ENCODE peak calls at places on chromosomes 2 and 18, in ten cellular contexts. One of them, this sample, is unnamed.

GRCh38 chr2:40606862-40607261 is 155.0 kb upstream of the SLC8A1 start:
- DNase-seq in left ventricle myocardium inferior: no peak
- DNase-seq in tibial nerve: no peak
- DNase-seq in kidney: no peak
- DNase-seq in GM23248: peak; percentile 77
- DNase-seq in brain microvascular endothelial cell: peak; percentile 7
- DNase-seq in H7: no peak
- DNase-seq in prostate gland: no peak
- DNase-seq in right atrium auricular region: no peak
- DNase-seq in suprapubic skin: no peak
- DNase-seq in this sample: no peak

GRCh38 chr2:127175821-127176354 is 44.2 kb downstream of the CYP27C1 start:
- DNase-seq in left ventricle myocardium inferior: no peak
- DNase-seq in tibial nerve: peak; percentile 52
- DNase-seq in kidney: peak; percentile 78
- DNase-seq in GM23248: peak; percentile 94
- DNase-seq in brain microvascular endothelial cell: no peak
- DNase-seq in H7: peak; percentile 38
- DNase-seq in prostate gland: peak; percentile 22
- DNase-seq in right atrium auricular region: peak; percentile 75
- DNase-seq in suprapubic skin: peak; percentile 80
- DNase-seq in this sample: no peak

GRCh38 chr2:72934683-72935610 is 17.6 kb downstream of the EMX1 start:
- DNase-seq in left ventricle myocardium inferior: no peak
- DNase-seq in tibial nerve: no peak
- DNase-seq in kidney: peak; percentile 33
- DNase-seq in GM23248: no peak
- DNase-seq in brain microvascular endothelial cell: no peak
- DNase-seq in H7: peak; percentile 90
- DNase-seq in prostate gland: no peak
- DNase-seq in right atrium auricular region: no peak
- DNase-seq in suprapubic skin: no peak
- DNase-seq in this sample: no peak

GRCh38 chr18:22674300-22674699 is 256.6 kb upstream of the CTAGE1 start:
- DNase-seq in left ventricle myocardium inferior: no peak
- DNase-seq in tibial nerve: no peak
- DNase-seq in kidney: no peak
- DNase-seq in GM23248: peak; percentile 93
- DNase-seq in brain microvascular endothelial cell: peak; percentile 96
- DNase-seq in H7: no peak
- DNase-seq in prostate gland: no peak
- DNase-seq in right atrium auricular region: no peak
- DNase-seq in suprapubic skin: no peak
- DNase-seq in this sample: no peak

GRCh38 chr2:176124358-176125214 is 2.1 kb downstream of the HOXD9 start:
- DNase-seq in left ventricle myocardium inferior: no peak
- DNase-seq in tibial nerve: no peak
- DNase-seq in kidney: peak; percentile 87
- DNase-seq in GM23248: no peak
- DNase-seq in brain microvascular endothelial cell: no peak
- DNase-seq in H7: peak; percentile 52
- DNase-seq in prostate gland: no peak
- DNase-seq in right atrium auricular region: no peak
- DNase-seq in suprapubic skin: no peak
- DNase-seq in this sample: no peak

GRCh38 chr18:79692886-79693285 is 13.3 kb downstream of the CTDP1 start:
- DNase-seq in left ventricle myocardium inferior: no peak
- DNase-seq in tibial nerve: no peak
- DNase-seq in kidney: no peak
- DNase-seq in GM23248: no peak
- DNase-seq in brain microvascular endothelial cell: no peak
- DNase-seq in H7: peak; percentile 70
- DNase-seq in prostate gland: no peak
- DNase-seq in right atrium auricular region: no peak
- DNase-seq in suprapubic skin: no peak
- DNase-seq in this sample: no peak

GRCh38 chr2:197306691-197307030 is 3.9 kb downstream of the ANKRD44 start:
- DNase-seq in left ventricle myocardium inferior: peak; percentile 27
- DNase-seq in tibial nerve: no peak
- DNase-seq in kidney: no peak
- DNase-seq in GM23248: peak; percentile 71
- DNase-seq in brain microvascular endothelial cell: no peak
- DNase-seq in H7: no peak
- DNase-seq in prostate gland: peak; percentile 46
- DNase-seq in right atrium auricular region: no peak
- DNase-seq in suprapubic skin: no peak
- DNase-seq in this sample: peak; percentile 65

GRCh38 chr2:227748079-227748478 is 2.4 kb downstream of the SCYGR8 start:
- DNase-seq in left ventricle myocardium inferior: no peak
- DNase-seq in tibial nerve: no peak
- DNase-seq in kidney: no peak
- DNase-seq in GM23248: peak; percentile 13
- DNase-seq in brain microvascular endothelial cell: no peak
- DNase-seq in H7: peak; percentile 76
- DNase-seq in prostate gland: no peak
- DNase-seq in right atrium auricular region: no peak
- DNase-seq in suprapubic skin: no peak
- DNase-seq in this sample: no peak

DNA sequence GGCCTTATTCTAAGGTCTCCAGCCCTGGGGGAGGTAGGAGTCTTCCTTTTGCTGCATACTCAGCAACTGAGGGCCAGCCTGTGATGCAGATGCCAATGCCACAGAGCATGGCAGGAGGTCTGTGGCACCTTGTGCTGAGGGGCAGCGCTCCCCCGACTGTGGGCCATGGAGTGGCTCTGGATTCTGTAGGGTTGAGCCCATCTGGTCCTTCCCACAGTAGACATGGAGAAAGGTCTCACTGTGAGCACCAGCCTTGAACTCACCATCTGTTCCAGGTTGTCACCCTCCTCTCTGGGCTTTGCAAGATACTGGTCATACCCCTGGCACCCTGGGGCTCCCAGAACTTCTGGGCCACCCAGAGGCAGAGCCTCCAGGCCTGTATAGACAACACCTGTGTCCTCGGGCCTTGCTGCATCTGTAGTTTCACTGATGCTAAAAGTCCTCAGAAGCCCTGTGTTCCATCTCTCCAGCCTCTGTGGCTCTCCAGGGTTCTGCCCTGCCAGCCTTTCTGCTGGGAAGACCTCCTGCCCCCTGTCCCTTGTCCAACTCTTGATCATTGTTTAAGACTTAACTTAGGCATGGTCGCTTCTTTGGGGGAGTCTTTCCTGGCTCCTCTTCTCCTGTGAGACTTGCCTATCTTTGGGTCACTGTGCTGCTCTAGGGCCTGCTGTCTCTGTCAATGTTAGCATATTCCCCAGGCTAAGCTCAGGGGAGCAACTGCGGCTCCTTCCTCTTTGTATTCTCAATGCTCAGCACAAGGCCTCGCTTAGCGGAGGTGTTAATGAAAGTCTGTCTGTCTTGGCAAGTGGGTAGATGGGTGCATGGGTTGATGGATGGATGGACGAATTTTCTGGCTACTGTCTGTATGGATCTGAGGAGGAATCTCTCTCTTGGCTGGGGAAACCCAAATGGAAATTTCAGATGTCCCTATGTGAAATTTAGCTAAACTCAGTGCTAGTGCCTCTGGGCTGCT is 160.9 kb downstream of the DYSF start:
- DNase-seq in left ventricle myocardium inferior: no peak
- DNase-seq in tibial nerve: no peak
- DNase-seq in kidney: peak; percentile 46
- DNase-seq in GM23248: no peak
- DNase-seq in brain microvascular endothelial cell: no peak
- DNase-seq in H7: peak; percentile 23
- DNase-seq in prostate gland: no peak
- DNase-seq in right atrium auricular region: peak; percentile 50
- DNase-seq in suprapubic skin: peak; percentile 49
- DNase-seq in this sample: peak; percentile 4
- H3K36me3 ChIP-seq in left ventricle myocardium inferior: peaks cover 17% of the 10 kb centered on the region
- H3K36me3 ChIP-seq in tibial nerve: no peaks in the 10 kb centered on the region
- H3K36me3 ChIP-seq in kidney: no peaks in the 10 kb centered on the region
- H3K36me3 ChIP-seq in GM23248: no peaks in the 10 kb centered on the region
- H3K36me3 ChIP-seq in brain microvascular endothelial cell: no peaks in the 10 kb centered on the region
- H3K36me3 ChIP-seq in H7: no peaks in the 10 kb centered on the region
- H3K36me3 ChIP-seq in prostate gland: no peaks in the 10 kb centered on the region
- H3K36me3 ChIP-seq in right atrium auricular region: no peaks in the 10 kb centered on the region
- H3K36me3 ChIP-seq in suprapubic skin: no peaks in the 10 kb centered on the region
- H3K36me3 ChIP-seq in this sample: no peaks in the 10 kb centered on the region

GRCh38 chr2:174555998-174556397 is 41.6 kb downstream of the WIPF1 start:
- DNase-seq in left ventricle myocardium inferior: no peak
- DNase-seq in tibial nerve: no peak
- DNase-seq in kidney: no peak
- DNase-seq in GM23248: no peak
- DNase-seq in brain microvascular endothelial cell: no peak
- DNase-seq in H7: no peak
- DNase-seq in prostate gland: no peak
- DNase-seq in right atrium auricular region: no peak
- DNase-seq in suprapubic skin: no peak
- DNase-seq in this sample: no peak
- H3K36me3 ChIP-seq in left ventricle myocardium inferior: peaks cover 10% of the 10 kb centered on the region
- H3K36me3 ChIP-seq in tibial nerve: no peaks in the 10 kb centered on the region
- H3K36me3 ChIP-seq in kidney: no peaks in the 10 kb centered on the region
- H3K36me3 ChIP-seq in GM23248: peaks cover 20% of the 10 kb centered on the region
- H3K36me3 ChIP-seq in brain microvascular endothelial cell: no peaks in the 10 kb centered on the region
- H3K36me3 ChIP-seq in H7: no peaks in the 10 kb centered on the region
- H3K36me3 ChIP-seq in prostate gland: no peaks in the 10 kb centered on the region
- H3K36me3 ChIP-seq in right atrium auricular region: no peaks in the 10 kb centered on the region
- H3K36me3 ChIP-seq in suprapubic skin: no peaks in the 10 kb centered on the region
- H3K36me3 ChIP-seq in this sample: no peaks in the 10 kb centered on the region

DNA sequence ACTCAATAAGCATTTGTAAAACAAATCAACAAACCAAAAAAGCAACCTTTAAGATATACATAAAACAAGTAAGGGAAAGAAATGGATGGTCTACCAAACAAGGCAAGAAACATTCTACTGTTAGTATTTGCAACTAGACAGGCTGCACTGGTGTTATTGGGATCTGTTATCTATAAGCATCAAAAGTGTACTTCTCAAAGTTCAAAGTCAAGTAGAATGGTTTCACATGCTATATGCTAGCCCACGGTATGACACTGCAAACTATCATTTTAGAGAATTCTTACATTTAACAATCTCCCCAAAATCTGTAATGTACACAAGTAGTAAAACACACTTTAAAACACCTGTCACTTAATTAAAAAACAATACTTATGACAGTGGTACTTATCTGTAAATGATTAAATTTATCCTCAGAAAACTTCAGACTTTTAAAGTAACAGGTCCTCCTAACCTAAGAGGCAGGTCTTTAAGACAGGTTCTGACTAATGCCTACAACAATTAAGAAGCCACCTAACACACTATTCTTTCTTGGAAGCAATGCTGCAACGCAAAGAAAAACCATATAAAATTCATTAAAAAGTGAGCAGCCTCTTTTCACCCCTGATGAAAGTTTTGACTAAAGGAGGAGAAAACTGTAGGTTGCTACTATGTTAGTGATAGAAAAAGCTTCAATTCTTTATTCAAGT is 34.8 kb downstream of the SMAD2 start:
- DNase-seq in left ventricle myocardium inferior: no peak
- DNase-seq in tibial nerve: no peak
- DNase-seq in kidney: no peak
- DNase-seq in GM23248: no peak
- DNase-seq in brain microvascular endothelial cell: no peak
- DNase-seq in H7: no peak
- DNase-seq in prostate gland: no peak
- DNase-seq in right atrium auricular region: no peak
- DNase-seq in suprapubic skin: no peak
- DNase-seq in this sample: no peak
- H3K36me3 ChIP-seq in left ventricle myocardium inferior: peaks cover 16% of the 10 kb centered on the region
- H3K36me3 ChIP-seq in tibial nerve: no peaks in the 10 kb centered on the region
- H3K36me3 ChIP-seq in kidney: peaks cover 5% of the 10 kb centered on the region
- H3K36me3 ChIP-seq in GM23248: no peaks in the 10 kb centered on the region
- H3K36me3 ChIP-seq in brain microvascular endothelial cell: peaks cover 3% of the 10 kb centered on the region
- H3K36me3 ChIP-seq in H7: peaks cover 1% of the 10 kb centered on the region
- H3K36me3 ChIP-seq in prostate gland: no peaks in the 10 kb centered on the region
- H3K36me3 ChIP-seq in right atrium auricular region: no peaks in the 10 kb centered on the region
- H3K36me3 ChIP-seq in suprapubic skin: peaks cover 7% of the 10 kb centered on the region
- H3K36me3 ChIP-seq in this sample: no peaks in the 10 kb centered on the region

GRCh38 chr18:62239475-62239874 is 52.4 kb downstream of the RELCH start:
- DNase-seq in left ventricle myocardium inferior: no peak
- DNase-seq in tibial nerve: no peak
- DNase-seq in kidney: no peak
- DNase-seq in GM23248: no peak
- DNase-seq in brain microvascular endothelial cell: no peak
- DNase-seq in H7: no peak
- DNase-seq in prostate gland: no peak
- DNase-seq in right atrium auricular region: no peak
- DNase-seq in suprapubic skin: no peak
- DNase-seq in this sample: no peak

DNA sequence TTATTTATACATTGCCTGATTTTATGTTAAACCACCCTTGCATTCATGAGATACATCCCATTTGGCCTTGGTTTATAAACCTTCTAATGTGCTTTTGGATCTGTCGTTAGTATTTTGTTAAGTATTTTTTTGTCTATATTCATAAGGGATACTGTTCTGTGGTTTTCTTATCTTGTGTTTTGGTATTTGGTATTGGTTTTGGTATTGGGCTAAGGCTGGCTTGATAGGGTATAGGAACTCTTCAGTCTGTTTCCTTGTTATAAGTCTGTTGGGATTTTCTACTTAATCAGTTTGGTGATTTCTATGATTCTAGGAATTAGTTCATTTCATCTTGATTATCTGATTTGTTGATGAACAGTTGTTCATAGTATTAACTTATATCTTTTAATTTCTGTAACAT is 49.2 kb downstream of the RELCH start:
- DNase-seq in left ventricle myocardium inferior: no peak
- DNase-seq in tibial nerve: no peak
- DNase-seq in kidney: no peak
- DNase-seq in GM23248: no peak
- DNase-seq in brain microvascular endothelial cell: no peak
- DNase-seq in H7: no peak
- DNase-seq in prostate gland: no peak
- DNase-seq in right atrium auricular region: no peak
- DNase-seq in suprapubic skin: no peak
- DNase-seq in this sample: no peak
- H3K36me3 ChIP-seq in left ventricle myocardium inferior: peaks cover 31% of the 10 kb centered on the region
- H3K36me3 ChIP-seq in tibial nerve: no peaks in the 10 kb centered on the region
- H3K36me3 ChIP-seq in kidney: peaks cover 10% of the 10 kb centered on the region
- H3K36me3 ChIP-seq in GM23248: no peaks in the 10 kb centered on the region
- H3K36me3 ChIP-seq in brain microvascular endothelial cell: peaks cover 11% of the 10 kb centered on the region
- H3K36me3 ChIP-seq in H7: peaks cover 5% of the 10 kb centered on the region
- H3K36me3 ChIP-seq in prostate gland: no peaks in the 10 kb centered on the region
- H3K36me3 ChIP-seq in right atrium auricular region: peaks cover 15% of the 10 kb centered on the region
- H3K36me3 ChIP-seq in suprapubic skin: peaks cover 26% of the 10 kb centered on the region
- H3K36me3 ChIP-seq in this sample: peaks cover 4% of the 10 kb centered on the region

DNA sequence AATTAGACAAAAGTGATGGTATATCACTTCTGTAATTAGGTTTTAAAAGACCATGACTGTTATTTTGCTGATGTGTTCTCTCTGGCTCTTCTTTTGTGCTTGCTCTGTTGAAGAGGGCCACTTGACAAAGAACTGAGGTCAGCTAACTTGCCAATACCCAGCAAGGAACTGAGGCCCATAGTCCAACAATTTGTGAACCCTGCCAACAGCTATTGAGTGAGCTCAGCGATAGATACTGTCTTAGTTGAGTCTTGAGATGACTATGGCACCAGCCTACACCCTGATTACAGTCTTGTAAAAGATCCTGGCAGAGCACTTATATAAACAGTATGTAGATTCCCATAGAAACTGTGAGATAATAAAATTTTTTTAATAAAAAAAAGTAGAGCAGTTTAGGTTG is 103.0 kb downstream of the BMPR2 start:
- DNase-seq in left ventricle myocardium inferior: no peak
- DNase-seq in tibial nerve: no peak
- DNase-seq in kidney: no peak
- DNase-seq in GM23248: no peak
- DNase-seq in brain microvascular endothelial cell: no peak
- DNase-seq in H7: no peak
- DNase-seq in prostate gland: no peak
- DNase-seq in right atrium auricular region: no peak
- DNase-seq in suprapubic skin: no peak
- DNase-seq in this sample: no peak
- H3K36me3 ChIP-seq in left ventricle myocardium inferior: no peaks in the 10 kb centered on the region
- H3K36me3 ChIP-seq in tibial nerve: no peaks in the 10 kb centered on the region
- H3K36me3 ChIP-seq in kidney: no peaks in the 10 kb centered on the region
- H3K36me3 ChIP-seq in GM23248: no peaks in the 10 kb centered on the region
- H3K36me3 ChIP-seq in brain microvascular endothelial cell: no peaks in the 10 kb centered on the region
- H3K36me3 ChIP-seq in H7: no peaks in the 10 kb centered on the region
- H3K36me3 ChIP-seq in prostate gland: no peaks in the 10 kb centered on the region
- H3K36me3 ChIP-seq in right atrium auricular region: no peaks in the 10 kb centered on the region
- H3K36me3 ChIP-seq in suprapubic skin: no peaks in the 10 kb centered on the region
- H3K36me3 ChIP-seq in this sample: no peaks in the 10 kb centered on the region

This sample was measured in breast epithelium.